ENCODE peak calls at places on chromosomes 6 and 20, in eight cellular contexts. I is A549, W is pancreas, A is hepatocyte, B is neural progenitor cell, J is HepG2, Q is adrenal gland, M is heart right ventricle. V is an unnamed sample.

GRCh38 chr6:95240514-95240913 is 336.8 kb upstream of the MANEA start:
- DNase-seq in I (no peak), W (no peak), A (no peak), B (no peak), J (no peak), Q (no peak), M (no peak), V (no peak)

GRCh38 chr6:90411292-90411781 is 114.7 kb upstream of the BACH2 start:
- DNase-seq in I (no peak), W (no peak), A (peak; percentile 28), B (no peak), J (no peak), Q (no peak), M (no peak), V (no peak)

GRCh38 chr20:32017711-32018251 is 7.5 kb downstream of the CCM2L start:
- DNase-seq in I (peak; percentile 46), W (peak; percentile 91), A (peak; percentile 93), B (peak; percentile 93), J (peak; percentile 69), Q (no peak), M (no peak), V (peak; percentile 64)

GRCh38 chr6:19898141-19898740 is 61.1 kb downstream of the ID4 start:
- DNase-seq in I (no peak), W (no peak), A (no peak), B (no peak), J (no peak), Q (no peak), M (no peak), V (no peak)

GRCh38 chr6:45746046-45746445 is 269.6 kb downstream of the CLIC5 start:
- DNase-seq in I (no peak), W (no peak), A (no peak), B (no peak), J (no peak), Q (no peak), M (no peak), V (no peak)

GRCh38 chr6:159282351-159282750 is 113.2 kb downstream of the FNDC1 start:
- DNase-seq in I (no peak), W (no peak), A (no peak), B (no peak), J (no peak), Q (no peak), M (no peak), V (no peak)

GRCh38 chr20:58619847-58620431 is 31.1 kb upstream of the STX16 start:
- DNase-seq in I (no peak), W (no peak), A (no peak), B (no peak), J (no peak), Q (no peak), M (no peak), V (no peak)

GRCh38 chr20:47315339-47315662 is 41.2 kb downstream of the ZMYND8 start:
- DNase-seq in I (no peak), W (no peak), A (no peak), B (peak; percentile 48), J (no peak), Q (no peak), M (no peak), V (no peak)

GRCh38 chr20:33392016-33392415 is 9.3 kb downstream of the CDK5RAP1 start:
- DNase-seq in I (no peak), W (no peak), A (peak; percentile 44), B (no peak), J (no peak), Q (no peak), M (no peak), V (no peak)

GRCh38 chr6:127635091-127635490 is 58.1 kb downstream of the C6orf58 start:
- DNase-seq in I (no peak), W (no peak), A (no peak), B (no peak), J (no peak), Q (no peak), M (no peak), V (no peak)

GRCh38 chr6:2748183-2748582 is 2.5 kb downstream of the MYLK4 start:
- DNase-seq in I (no peak), W (no peak), A (no peak), B (no peak), J (no peak), Q (no peak), M (peak; percentile 37), V (no peak)

GRCh38 chr20:33353013-33353402 is 48.3 kb downstream of the CDK5RAP1 start:
- DNase-seq in I (no peak), W (no peak), A (no peak), B (no peak), J (no peak), Q (no peak), M (no peak), V (no peak)

GRCh38 chr20:61700595-61701140 is 365.0 kb downstream of the TAF4 start:
- DNase-seq in I (no peak), W (no peak), A (no peak), B (no peak), J (no peak), Q (no peak), M (no peak), V (no peak)

GRCh38 chr20:44241796-44242195 is 5.3 kb upstream of the GDAP1L1 start:
- DNase-seq in I (no peak), W (no peak), A (no peak), B (no peak), J (no peak), Q (no peak), M (no peak), V (no peak)
- H3K9me3 ChIP-seq in I (no peaks in the 10 kb centered on the region), W (no peaks in the 10 kb centered on the region), A (no peaks in the 10 kb centered on the region), B (no peaks in the 10 kb centered on the region), J (no peaks in the 10 kb centered on the region), Q (no peaks in the 10 kb centered on the region), M (no peaks in the 10 kb centered on the region), V (no peaks in the 10 kb centered on the region)

DNA sequence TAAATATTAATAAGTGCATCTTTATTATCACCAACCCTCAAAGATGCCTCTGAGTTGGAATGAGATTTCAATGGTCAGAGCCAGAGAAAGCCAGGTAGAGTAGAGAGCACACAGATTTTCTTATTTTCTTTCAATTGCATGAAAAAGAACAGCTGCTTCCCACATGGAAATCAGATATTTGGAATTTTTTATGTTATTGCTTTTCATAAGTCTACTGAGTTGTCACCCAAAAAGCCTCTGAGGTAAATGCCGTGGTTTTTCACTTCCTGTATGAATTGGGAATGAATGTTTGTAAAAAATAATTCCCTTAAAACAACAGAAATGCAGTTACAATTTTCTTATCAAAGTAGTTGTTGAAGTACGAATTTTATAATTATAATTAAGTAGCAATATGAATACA is 563.1 kb downstream of the RFPL4B start:
- DNase-seq in I (no peak), W (no peak), A (no peak), B (no peak), J (no peak), Q (no peak), M (no peak), V (no peak)
- H3K4me3 ChIP-seq in I (no peak overlapping the region), W (no peak overlapping the region), A (no peak overlapping the region), B (no peak overlapping the region), J (no peak overlapping the region), Q (no peak overlapping the region), M (no peak overlapping the region), V (no peak overlapping the region)

GRCh38 chr20:55800501-55800900 is 204.8 kb downstream of the CBLN4 start:
- DNase-seq in I (no peak), W (no peak), A (no peak), B (no peak), J (no peak), Q (no peak), M (no peak), V (no peak)
- TF ChIP-seq CTCF in I (no peak), W (no peak), A (no peak), B (no peak), J (no peak), Q (no peak), M (no peak), V (no peak)

GRCh38 chr20:55777641-55778040 is 227.7 kb downstream of the CBLN4 start:
- DNase-seq in I (no peak), W (no peak), A (no peak), B (no peak), J (no peak), Q (no peak), M (no peak), V (no peak)

GRCh38 chr20:55782861-55783260 is 222.5 kb downstream of the CBLN4 start:
- DNase-seq in I (no peak), W (no peak), A (no peak), B (no peak), J (no peak), Q (no peak), M (no peak), V (no peak)
- H3K9me3 ChIP-seq in I (no peaks in the 10 kb centered on the region), W (no peaks in the 10 kb centered on the region), A (no peaks in the 10 kb centered on the region), B (peaks cover 4% of the 10 kb centered on the region), J (peaks cover 96% of the 10 kb centered on the region), Q (no peaks in the 10 kb centered on the region), M (no peaks in the 10 kb centered on the region), V (no peaks in the 10 kb centered on the region)

GRCh38 chr20:35738410-35739179 is 3.5 kb downstream of the RBM39 start:
- DNase-seq in I (no peak), W (no peak), A (no peak), B (no peak), J (no peak), Q (no peak), M (no peak), V (no peak)
- H3K4me3 ChIP-seq in I (peak overlapping the region; percentile 6), W (no peak overlapping the region), A (no peak overlapping the region), B (peak overlapping the region; percentile 6), J (peak overlapping the region; percentile 92), Q (no peak overlapping the region), M (no peak overlapping the region), V (no peak overlapping the region)

GRCh38 chr6:79985128-79985527 is 19.3 kb upstream of the TTK start:
- DNase-seq in I (no peak), W (no peak), A (no peak), B (no peak), J (no peak), Q (no peak), M (no peak), V (no peak)

GRCh38 chr6:79981647-79982046 is 22.8 kb upstream of the TTK start:
- DNase-seq in I (no peak), W (no peak), A (no peak), B (no peak), J (no peak), Q (no peak), M (no peak), V (no peak)

GRCh38 chr6:79989641-79990040 is 14.8 kb upstream of the TTK start:
- DNase-seq in I (no peak), W (no peak), A (no peak), B (no peak), J (no peak), Q (no peak), M (no peak), V (no peak)

GRCh38 chr6:79984261-79984660 is 20.2 kb upstream of the TTK start:
- DNase-seq in I (no peak), W (no peak), A (peak; percentile 17), B (peak; percentile 10), J (peak; percentile 14), Q (no peak), M (no peak), V (no peak)
- TF ChIP-seq CTCF in I (no peak), W (no peak), A (peak; percentile 6), B (peak; percentile 20), J (peak; percentile 38), Q (no peak), M (no peak), V (no peak)